ENCODE peak calls at places on chromosomes 16 and 17, in eight cellular contexts. O is fibroblast of the aortic adventitia, G is osteoblast, K is RWPE1, I is GM10248, H is psoas muscle, X is A549, M is fibroblast of mammary gland. P is an unnamed sample.

GRCh38 chr16:85366031-85366763 is 246.9 kb upstream of the GSE1 start:
- DNase-seq in O (no peak), G (no peak), K (no peak), I (no peak), H (no peak), X (no peak), M (no peak), P (no peak)

GRCh38 chr17:80220709-80221215 is 535 bp downstream of the SLC26A11 start:
- DNase-seq in O (peak; percentile 22), G (peak; percentile 89), K (no peak), I (no peak), H (no peak), X (peak; percentile 46), M (no peak), P (no peak)

GRCh38 chr16:89357460-89357859 is 132.9 kb downstream of the ANKRD11 start:
- DNase-seq in O (no peak), G (no peak), K (no peak), I (no peak), H (peak; percentile 63), X (no peak), M (no peak), P (peak; percentile 76)

GRCh38 chr16:3797473-3797872 is 80.1 kb upstream of the TRAP1 start:
- DNase-seq in O (no peak), G (no peak), K (no peak), I (no peak), H (no peak), X (no peak), M (no peak), P (no peak)

GRCh38 chr16:56320081-56320480 is 105.3 kb downstream of the AMFR start:
- DNase-seq in O (no peak), G (peak; percentile 86), K (no peak), I (no peak), H (no peak), X (no peak), M (no peak), P (no peak)

GRCh38 chr16:23771027-23771426 is 16.2 kb downstream of the CHP2 start:
- DNase-seq in O (no peak), G (no peak), K (peak; percentile 85), I (no peak), H (no peak), X (no peak), M (no peak), P (no peak)

GRCh38 chr17:83103200-83103937 is 24.0 kb downstream of the METRNL start:
- DNase-seq in O (no peak), G (no peak), K (no peak), I (no peak), H (no peak), X (peak; percentile 65), M (peak; percentile 39), P (no peak)

GRCh38 chr16:27444015-27444414 is 42.0 kb downstream of the IL21R start:
- DNase-seq in O (peak; percentile 74), G (peak; percentile 85), K (peak; percentile 26), I (no peak), H (no peak), X (no peak), M (peak; percentile 35), P (no peak)

GRCh38 chr16:20302389-20302788 is 24.9 kb downstream of the GP2 start:
- DNase-seq in O (no peak), G (no peak), K (no peak), I (no peak), H (no peak), X (no peak), M (no peak), P (no peak)

GRCh38 chr16:20301840-20302239 is 25.5 kb downstream of the GP2 start:
- DNase-seq in O (no peak), G (no peak), K (no peak), I (no peak), H (no peak), X (no peak), M (no peak), P (no peak)

GRCh38 chr16:20303012-20303411 is 24.3 kb downstream of the GP2 start:
- DNase-seq in O (no peak), G (no peak), K (no peak), I (no peak), H (no peak), X (no peak), M (no peak), P (no peak)

GRCh38 chr16:20298452-20298851 is 28.9 kb downstream of the GP2 start:
- DNase-seq in O (no peak), G (no peak), K (no peak), I (no peak), H (no peak), X (no peak), M (no peak), P (no peak)

GRCh38 chr16:20300312-20301097 is 26.8 kb downstream of the GP2 start:
- DNase-seq in O (peak; percentile 51), G (peak; percentile 81), K (peak; percentile 58), I (peak; percentile 69), H (peak; percentile 13), X (peak; percentile 62), M (peak; percentile 51), P (peak; percentile 71)
- TF ChIP-seq CTCF in O (peak; percentile 57), G (peak; percentile 76), K (peak; percentile 64), I (peak; percentile 86), H (peak; percentile 39), X (peak; percentile 73), M (peak; percentile 69), P (peak; percentile 80)

DNA sequence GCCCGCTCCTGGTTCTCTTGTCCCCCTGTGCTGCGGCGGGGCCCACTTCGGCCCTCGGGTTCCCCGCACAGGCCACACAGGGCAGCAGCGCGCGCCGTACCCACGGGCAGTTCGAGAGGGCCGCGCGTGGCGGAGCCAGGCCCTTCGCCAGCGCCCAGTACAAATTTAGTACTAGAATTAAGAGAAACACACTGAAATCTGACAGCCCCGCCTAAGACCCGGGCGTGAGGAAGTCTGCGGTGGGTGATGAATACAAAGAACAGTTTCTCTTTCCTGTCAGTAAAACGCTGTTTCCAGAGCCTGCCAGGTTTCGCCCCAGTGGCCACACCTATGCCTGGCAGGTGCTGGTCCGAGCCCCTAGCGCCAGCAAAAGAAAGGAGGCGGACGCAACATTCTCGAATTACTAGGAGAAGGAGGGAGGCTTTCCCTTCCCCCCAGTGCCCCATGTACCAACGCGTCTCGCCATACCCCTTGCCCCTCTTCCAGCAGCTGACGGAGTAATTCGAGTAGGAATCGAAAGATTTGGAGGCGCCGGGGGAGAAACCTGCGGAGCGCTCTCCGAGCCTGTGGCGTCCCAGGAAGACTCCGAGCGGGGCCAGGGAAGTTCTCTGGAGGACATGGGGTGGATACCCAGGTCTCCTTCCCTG is 591 bp upstream of the SLFN5 start:
- DNase-seq in O (peak; percentile 53), G (peak; percentile 83), K (peak; percentile 91), I (peak; percentile 87), H (peak; percentile 59), X (peak; percentile 94), M (peak; percentile 33), P (peak; percentile 40)
- TF ChIP-seq CTCF in O (peak; percentile 41), G (no peak), K (peak; percentile 59), I (peak; percentile 34), H (peak; percentile 37), X (no peak), M (no peak), P (peak; percentile 27)

GRCh38 chr17:8186446-8186786 is 3.6 kb downstream of the BORCS6 start:
- DNase-seq in O (no peak), G (no peak), K (no peak), I (no peak), H (no peak), X (no peak), M (no peak), P (no peak)

GRCh38 chr17:8188408-8188839 is 1.6 kb downstream of the BORCS6 start:
- DNase-seq in O (no peak), G (no peak), K (no peak), I (no peak), H (no peak), X (no peak), M (no peak), P (no peak)

GRCh38 chr17:8186787-8187516 is 3.0 kb downstream of the BORCS6 start:
- DNase-seq in O (peak; percentile 96), G (peak; percentile 93), K (peak; percentile 81), I (peak; percentile 76), H (peak; percentile 87), X (peak; percentile 91), M (peak; percentile 95), P (peak; percentile 92)

GRCh38 chr17:8189041-8189710 is 804 bp downstream of the BORCS6 start:
- DNase-seq in O (peak; percentile 19), G (peak; percentile 60), K (no peak), I (no peak), H (no peak), X (no peak), M (no peak), P (no peak)

GRCh38 chr17:8187517-8188407 is 2.2 kb downstream of the BORCS6 start:
- DNase-seq in O (peak; percentile 100), G (peak; percentile 94), K (peak; percentile 88), I (peak; percentile 67), H (peak; percentile 89), X (peak; percentile 97), M (peak; percentile 100), P (peak; percentile 90)
- TF ChIP-seq CTCF in O (no peak), G (peak; percentile 6), K (no peak), I (peak; percentile 15), H (no peak), X (no peak), M (no peak), P (no peak)

DNA sequence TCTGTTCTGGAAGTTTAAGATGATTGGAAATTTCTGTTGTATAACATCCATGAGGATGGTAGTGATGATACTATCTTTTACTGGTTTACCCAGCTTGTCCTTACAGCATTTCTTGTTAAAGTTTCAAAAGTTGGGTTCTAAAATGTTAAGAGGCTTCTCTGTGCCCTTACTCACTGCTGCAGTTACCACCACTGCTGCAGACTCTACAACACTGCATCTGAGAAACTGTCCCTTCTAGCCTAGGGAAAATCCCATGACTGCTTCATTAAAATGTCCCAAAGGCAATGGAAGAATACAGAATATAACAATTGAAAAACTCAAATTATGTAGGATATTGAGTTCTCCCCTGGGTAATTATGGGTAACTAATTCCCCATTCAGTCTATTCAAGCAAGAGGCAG is 3.8 kb upstream of the NSRP1 start:
- DNase-seq in O (no peak), G (no peak), K (no peak), I (peak; percentile 26), H (no peak), X (no peak), M (no peak), P (no peak)
- TF ChIP-seq CTCF in O (no peak), G (no peak), K (no peak), I (no peak), H (no peak), X (no peak), M (no peak), P (no peak)

P was measured in glutamatergic neuron.